ENCODE peak calls at places on chromosomes 7 and 10, in four cellular contexts. Q is colonic mucosa, E is HFFc6, Y is LNCaP clone FGC. K is an unnamed sample.

GRCh38 chr10:62742447-62743105 is 61.9 kb upstream of the ADO start:
- DNase-seq in Q (no peak), E (no peak), Y (no peak), K (peak)

GRCh38 chr10:104077282-104078151 is 8.2 kb downstream of the COL17A1 start:
- DNase-seq in Q (no peak), E (no peak), Y (no peak), K (no peak)

GRCh38 chr7:73828107-73828803 is 2.5 kb upstream of the CLDN4 start:
- DNase-seq in Q (peak), E (peak), Y (peak), K (peak)

GRCh38 chr10:71158902-71159301 is 53.5 kb upstream of the UNC5B start:
- DNase-seq in Q (no peak), E (no peak), Y (no peak), K (no peak)

GRCh38 chr7:139034855-139035587 is 821 bp downstream of the ZC3HAV1L start:
- DNase-seq in Q (peak), E (no peak), Y (no peak), K (peak)

GRCh38 chr7:134533288-134533771 is 6.0 kb downstream of the AKR1B10 start:
- DNase-seq in Q (no peak), E (peak), Y (no peak), K (peak)

GRCh38 chr7:66871076-66871475 is 49.9 kb upstream of the TMEM248 start:
- DNase-seq in Q (no peak), E (no peak), Y (no peak), K (no peak)

GRCh38 chr10:24240001-24240751 is 31.2 kb downstream of the KIAA1217 start:
- DNase-seq in Q (peak), E (no peak), Y (peak), K (no peak)

GRCh38 chr7:508461-509170 is 11.0 kb downstream of the PDGFA start:
- DNase-seq in Q (no peak), E (no peak), Y (no peak), K (no peak)

GRCh38 chr10:127612-128432 is 7.4 kb upstream of the ZMYND11 start:
- DNase-seq in Q (no peak), E (no peak), Y (no peak), K (no peak)

GRCh38 chr10:55631071-55631654 is 729.9 kb downstream of the ZWINT start:
- DNase-seq in Q (peak), E (no peak), Y (no peak), K (no peak)

GRCh38 chr7:4817178-4817905 is 41.9 kb downstream of the AP5Z1 start:
- DNase-seq in Q (no peak), E (no peak), Y (no peak), K (no peak)

GRCh38 chr10:110936757-110937156 is 17.4 kb downstream of the SHOC2 start:
- DNase-seq in Q (no peak), E (no peak), Y (no peak), K (no peak)

GRCh38 chr7:93923291-93923690 is 1.8 kb downstream of the GNG11 start:
- DNase-seq in Q (no peak), E (no peak), Y (peak), K (no peak)

GRCh38 chr7:83640731-83641533 is 8.0 kb downstream of the SEMA3E start:
- DNase-seq in Q (no peak), E (no peak), Y (no peak), K (no peak)

GRCh38 chr10:84541289-84541637 is 212.9 kb downstream of the CCSER2 start:
- DNase-seq in Q (no peak), E (no peak), Y (no peak), K (no peak)

GRCh38 chr7:100003711-100004661 is 11.4 kb upstream of the ZKSCAN1 start:
- DNase-seq in Q (peak), E (no peak), Y (no peak), K (no peak)

GRCh38 chr7:91112902-91113321 is 151.3 kb upstream of the FZD1 start:
- DNase-seq in Q (no peak), E (no peak), Y (no peak), K (peak)

GRCh38 chr7:136168021-136168420 is 190.9 kb upstream of the MTPN start:
- DNase-seq in Q (no peak), E (no peak), Y (no peak), K (no peak)

GRCh38 chr7:35253680-35254495 is at the start of gene TBX20:
- DNase-seq in Q (peak), E (no peak), Y (no peak), K (no peak)

GRCh38 chr10:25390733-25391132 is 215.9 kb downstream of the GPR158 start:
- DNase-seq in Q (no peak), E (no peak), Y (no peak), K (no peak)

GRCh38 chr10:7475046-7475860 is 64.4 kb upstream of the SFMBT2 start:
- DNase-seq in Q (peak), E (no peak), Y (no peak), K (no peak)

GRCh38 chr7:40077849-40078248 is 56.6 kb downstream of the MPLKIP start:
- DNase-seq in Q (no peak), E (no peak), Y (no peak), K (peak)